ENCODE peak calls at places on chromosomes 12 and 14, in five cellular contexts. One of them, this sample, is unnamed.

GRCh38 chr12:66491812-66492361 is 187.0 kb downstream of the GRIP1 start:
- DNase-seq in suprapubic skin: no peak
- DNase-seq in A549: no peak
- DNase-seq in esophagus squamous epithelium: no peak
- DNase-seq in lower lobe of right lung: no peak
- DNase-seq in this sample: no peak

GRCh38 chr14:44979740-44980346 is 17.9 kb downstream of the TOGARAM1 start:
- DNase-seq in suprapubic skin: no peak
- DNase-seq in A549: no peak
- DNase-seq in esophagus squamous epithelium: no peak
- DNase-seq in lower lobe of right lung: no peak
- DNase-seq in this sample: no peak

GRCh38 chr14:91058017-91058675 is 2.3 kb downstream of the RPS6KA5 start:
- DNase-seq in suprapubic skin: no peak
- DNase-seq in A549: no peak
- DNase-seq in esophagus squamous epithelium: no peak
- DNase-seq in lower lobe of right lung: no peak
- DNase-seq in this sample: peak; percentile 58

GRCh38 chr12:100767371-100767770 is 27.2 kb upstream of the ANO4 start:
- DNase-seq in suprapubic skin: no peak
- DNase-seq in A549: no peak
- DNase-seq in esophagus squamous epithelium: no peak
- DNase-seq in lower lobe of right lung: no peak
- DNase-seq in this sample: peak; percentile 71

GRCh38 chr12:1435044-1435443 is 159.3 kb downstream of the FBXL14 start:
- DNase-seq in suprapubic skin: no peak
- DNase-seq in A549: no peak
- DNase-seq in esophagus squamous epithelium: no peak
- DNase-seq in lower lobe of right lung: no peak
- DNase-seq in this sample: no peak

GRCh38 chr14:35401853-35402252 is 2.7 kb downstream of the NFKBIA start:
- DNase-seq in suprapubic skin: no peak
- DNase-seq in A549: no peak
- DNase-seq in esophagus squamous epithelium: no peak
- DNase-seq in lower lobe of right lung: no peak
- DNase-seq in this sample: no peak

GRCh38 chr12:49059385-49060232 is 985 bp downstream of the KMT2D start:
- DNase-seq in suprapubic skin: no peak
- DNase-seq in A549: peak; percentile 40
- DNase-seq in esophagus squamous epithelium: no peak
- DNase-seq in lower lobe of right lung: no peak
- DNase-seq in this sample: peak; percentile 30

GRCh38 chr12:12819752-12820311 is 6.7 kb downstream of the DDX47 start:
- DNase-seq in suprapubic skin: no peak
- DNase-seq in A549: peak; percentile 50
- DNase-seq in esophagus squamous epithelium: no peak
- DNase-seq in lower lobe of right lung: no peak
- DNase-seq in this sample: peak; percentile 75

GRCh38 chr12:78916845-78917480 is 52.4 kb downstream of the SYT1 start:
- DNase-seq in suprapubic skin: no peak
- DNase-seq in A549: no peak
- DNase-seq in esophagus squamous epithelium: no peak
- DNase-seq in lower lobe of right lung: no peak
- DNase-seq in this sample: peak; percentile 52

GRCh38 chr14:22386924-22387775 is 201.9 kb downstream of the DAD1 start:
- DNase-seq in suprapubic skin: no peak
- DNase-seq in A549: peak; percentile 82
- DNase-seq in esophagus squamous epithelium: no peak
- DNase-seq in lower lobe of right lung: peak; percentile 50
- DNase-seq in this sample: peak; percentile 71

GRCh38 chr12:75712223-75712622 is 200.8 kb upstream of the KRR1 start:
- DNase-seq in suprapubic skin: no peak
- DNase-seq in A549: no peak
- DNase-seq in esophagus squamous epithelium: no peak
- DNase-seq in lower lobe of right lung: no peak
- DNase-seq in this sample: peak; percentile 89

GRCh38 chr12:43347026-43347425 is 205.0 kb downstream of the ADAMTS20 start:
- DNase-seq in suprapubic skin: no peak
- DNase-seq in A549: no peak
- DNase-seq in esophagus squamous epithelium: no peak
- DNase-seq in lower lobe of right lung: no peak
- DNase-seq in this sample: no peak

GRCh38 chr12:83010169-83010804 is 323.6 kb downstream of the TMTC2 start:
- DNase-seq in suprapubic skin: no peak
- DNase-seq in A549: no peak
- DNase-seq in esophagus squamous epithelium: no peak
- DNase-seq in lower lobe of right lung: no peak
- DNase-seq in this sample: no peak

GRCh38 chr12:39902823-39903222 is 203.1 kb downstream of the SLC2A13 start:
- DNase-seq in suprapubic skin: no peak
- DNase-seq in A549: no peak
- DNase-seq in esophagus squamous epithelium: no peak
- DNase-seq in lower lobe of right lung: no peak
- DNase-seq in this sample: peak; percentile 68

GRCh38 chr14:72256055-72256454 is 323.8 kb downstream of the RGS6 start:
- DNase-seq in suprapubic skin: no peak
- DNase-seq in A549: no peak
- DNase-seq in esophagus squamous epithelium: no peak
- DNase-seq in lower lobe of right lung: no peak
- DNase-seq in this sample: peak; percentile 49

GRCh38 chr12:74602881-74603523 is 65.4 kb downstream of the ATXN7L3B start:
- DNase-seq in suprapubic skin: no peak
- DNase-seq in A549: no peak
- DNase-seq in esophagus squamous epithelium: no peak
- DNase-seq in lower lobe of right lung: no peak
- DNase-seq in this sample: no peak

GRCh38 chr12:19915392-19916192 is 452.7 kb upstream of the PDE3A start:
- DNase-seq in suprapubic skin: no peak
- DNase-seq in A549: no peak
- DNase-seq in esophagus squamous epithelium: no peak
- DNase-seq in lower lobe of right lung: no peak
- DNase-seq in this sample: peak; percentile 28

GRCh38 chr12:585062-586061 is 77.9 kb downstream of the NINJ2 start:
- DNase-seq in suprapubic skin: no peak
- DNase-seq in A549: no peak
- DNase-seq in esophagus squamous epithelium: no peak
- DNase-seq in lower lobe of right lung: no peak
- DNase-seq in this sample: no peak

GRCh38 chr12:76219806-76220205 is 128.4 kb downstream of the BBS10 start:
- DNase-seq in suprapubic skin: no peak
- DNase-seq in A549: no peak
- DNase-seq in esophagus squamous epithelium: no peak
- DNase-seq in lower lobe of right lung: no peak
- DNase-seq in this sample: peak; percentile 34

GRCh38 chr12:122862872-122863701 is 27.8 kb downstream of the HIP1R start:
- DNase-seq in suprapubic skin: no peak
- DNase-seq in A549: no peak
- DNase-seq in esophagus squamous epithelium: no peak
- DNase-seq in lower lobe of right lung: peak; percentile 83
- DNase-seq in this sample: peak; percentile 60

GRCh38 chr12:121779422-121779895 is 14.0 kb downstream of the RHOF start:
- DNase-seq in suprapubic skin: no peak
- DNase-seq in A549: no peak
- DNase-seq in esophagus squamous epithelium: no peak
- DNase-seq in lower lobe of right lung: no peak
- DNase-seq in this sample: no peak

GRCh38 chr14:91946313-91947195 is 940 bp downstream of the FBLN5 start:
- DNase-seq in suprapubic skin: no peak
- DNase-seq in A549: no peak
- DNase-seq in esophagus squamous epithelium: no peak
- DNase-seq in lower lobe of right lung: no peak
- DNase-seq in this sample: no peak

GRCh38 chr12:72053604-72054003 is 115.0 kb downstream of the TPH2 start:
- DNase-seq in suprapubic skin: no peak
- DNase-seq in A549: no peak
- DNase-seq in esophagus squamous epithelium: no peak
- DNase-seq in lower lobe of right lung: no peak
- DNase-seq in this sample: no peak

GRCh38 chr12:52614381-52615207 is 3.8 kb downstream of the KRT73 start:
- DNase-seq in suprapubic skin: no peak
- DNase-seq in A549: no peak
- DNase-seq in esophagus squamous epithelium: no peak
- DNase-seq in lower lobe of right lung: no peak
- DNase-seq in this sample: peak; percentile 7

GRCh38 chr12:30251546-30251945 is 444.1 kb downstream of the IPO8 start:
- DNase-seq in suprapubic skin: no peak
- DNase-seq in A549: no peak
- DNase-seq in esophagus squamous epithelium: no peak
- DNase-seq in lower lobe of right lung: no peak
- DNase-seq in this sample: no peak

GRCh38 chr14:30251557-30252100 is 307.3 kb upstream of the G2E3 start:
- DNase-seq in suprapubic skin: no peak
- DNase-seq in A549: no peak
- DNase-seq in esophagus squamous epithelium: no peak
- DNase-seq in lower lobe of right lung: no peak
- DNase-seq in this sample: no peak

GRCh38 chr14:78566017-78566858 is 396.1 kb downstream of the NRXN3 start:
- DNase-seq in suprapubic skin: no peak
- DNase-seq in A549: peak; percentile 37
- DNase-seq in esophagus squamous epithelium: no peak
- DNase-seq in lower lobe of right lung: peak; percentile 63
- DNase-seq in this sample: peak; percentile 62

GRCh38 chr14:78567343-78567742 is 397.2 kb downstream of the NRXN3 start:
- DNase-seq in suprapubic skin: no peak
- DNase-seq in A549: no peak
- DNase-seq in esophagus squamous epithelium: no peak
- DNase-seq in lower lobe of right lung: no peak
- DNase-seq in this sample: no peak

DNA sequence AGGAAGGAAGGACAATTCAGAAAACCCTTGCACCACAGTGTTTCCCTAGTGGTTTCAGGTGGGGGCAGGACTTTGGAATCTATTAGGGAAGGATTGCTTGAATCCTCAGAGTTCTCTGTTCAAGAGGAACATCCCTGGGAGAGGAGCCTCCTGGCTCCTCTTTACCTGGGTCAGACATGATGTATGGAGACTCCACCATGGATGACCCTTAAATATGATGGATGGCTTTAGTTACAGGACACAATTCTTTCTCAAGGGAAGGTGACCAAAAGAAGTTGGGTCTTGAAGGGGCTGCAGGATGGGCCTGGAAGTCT is 396.6 kb downstream of the NRXN3 start:
- DNase-seq in suprapubic skin: no peak
- DNase-seq in A549: no peak
- DNase-seq in esophagus squamous epithelium: no peak
- DNase-seq in lower lobe of right lung: no peak
- DNase-seq in this sample: no peak
- TF ChIP-seq CTCF in suprapubic skin: peak; percentile 18
- TF ChIP-seq CTCF in A549: no peak
- TF ChIP-seq CTCF in esophagus squamous epithelium: no peak
- TF ChIP-seq CTCF in lower lobe of right lung: no peak
- TF ChIP-seq CTCF in this sample: no peak

GRCh38 chr12:131860472-131861260 is 32.5 kb downstream of the MMP17 start:
- DNase-seq in suprapubic skin: no peak
- DNase-seq in A549: peak; percentile 92
- DNase-seq in esophagus squamous epithelium: no peak
- DNase-seq in lower lobe of right lung: peak; percentile 82
- DNase-seq in this sample: peak; percentile 85
- H3K4me3 ChIP-seq in suprapubic skin: peak overlapping the region; percentile 1
- H3K4me3 ChIP-seq in A549: no peak overlapping the region
- H3K4me3 ChIP-seq in esophagus squamous epithelium: peak overlapping the region; percentile 24
- H3K4me3 ChIP-seq in lower lobe of right lung: peak overlapping the region; percentile 34
- H3K4me3 ChIP-seq in this sample: no peak overlapping the region

GRCh38 chr14:106610691-106611090 is 1084.3 kb downstream of the TMEM121 start:
- DNase-seq in suprapubic skin: no peak
- DNase-seq in A549: no peak
- DNase-seq in esophagus squamous epithelium: no peak
- DNase-seq in lower lobe of right lung: no peak
- DNase-seq in this sample: no peak

GRCh38 chr14:106606936-106607335 is 1080.6 kb downstream of the TMEM121 start:
- DNase-seq in suprapubic skin: no peak
- DNase-seq in A549: no peak
- DNase-seq in esophagus squamous epithelium: no peak
- DNase-seq in lower lobe of right lung: no peak
- DNase-seq in this sample: no peak

DNA sequence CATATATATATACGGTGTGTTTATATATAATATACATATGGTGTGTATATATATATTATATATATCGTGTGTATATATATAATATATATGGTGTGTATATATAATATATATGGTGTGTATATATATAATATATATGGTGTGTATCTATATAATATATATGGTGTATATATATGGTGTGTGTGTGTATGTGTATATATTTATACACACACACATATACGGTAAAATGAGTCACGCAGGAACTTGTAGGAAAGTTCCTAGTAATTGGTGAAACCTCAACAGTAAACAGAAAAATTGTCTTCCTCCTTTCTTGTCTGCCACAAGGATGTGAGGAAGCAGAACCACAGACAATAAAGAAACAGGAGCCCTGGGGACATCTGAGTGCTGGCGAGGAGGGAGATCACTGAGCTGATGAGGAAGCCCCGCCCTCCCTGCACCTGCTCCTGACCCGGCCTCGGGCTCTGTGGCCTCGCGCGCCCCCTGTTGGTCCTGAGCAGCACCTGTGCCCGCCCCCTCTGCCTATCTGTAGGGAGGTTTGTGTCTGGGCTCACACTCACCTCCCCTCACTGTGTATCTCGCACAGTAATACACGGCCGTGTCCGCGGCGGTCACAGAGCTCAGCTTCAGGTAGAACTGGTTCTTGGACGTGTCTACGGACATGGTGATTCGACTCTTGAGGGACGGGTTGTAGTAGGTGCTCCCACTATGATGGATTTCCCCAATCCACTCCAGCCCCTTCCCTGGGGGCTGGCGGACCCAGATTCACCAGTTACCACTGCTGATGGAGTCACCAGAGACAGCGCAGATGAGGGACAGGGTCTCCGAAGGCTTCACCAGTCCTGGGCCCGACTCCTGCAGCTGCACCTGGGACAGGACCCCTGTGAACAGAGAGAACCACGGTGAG is 1079.4 kb downstream of the TMEM121 start:
- DNase-seq in suprapubic skin: no peak
- DNase-seq in A549: no peak
- DNase-seq in esophagus squamous epithelium: peak; percentile 11
- DNase-seq in lower lobe of right lung: peak; percentile 71
- DNase-seq in this sample: no peak
- TF ChIP-seq CTCF in suprapubic skin: no peak
- TF ChIP-seq CTCF in A549: no peak
- TF ChIP-seq CTCF in esophagus squamous epithelium: no peak
- TF ChIP-seq CTCF in lower lobe of right lung: no peak
- TF ChIP-seq CTCF in this sample: no peak

DNA sequence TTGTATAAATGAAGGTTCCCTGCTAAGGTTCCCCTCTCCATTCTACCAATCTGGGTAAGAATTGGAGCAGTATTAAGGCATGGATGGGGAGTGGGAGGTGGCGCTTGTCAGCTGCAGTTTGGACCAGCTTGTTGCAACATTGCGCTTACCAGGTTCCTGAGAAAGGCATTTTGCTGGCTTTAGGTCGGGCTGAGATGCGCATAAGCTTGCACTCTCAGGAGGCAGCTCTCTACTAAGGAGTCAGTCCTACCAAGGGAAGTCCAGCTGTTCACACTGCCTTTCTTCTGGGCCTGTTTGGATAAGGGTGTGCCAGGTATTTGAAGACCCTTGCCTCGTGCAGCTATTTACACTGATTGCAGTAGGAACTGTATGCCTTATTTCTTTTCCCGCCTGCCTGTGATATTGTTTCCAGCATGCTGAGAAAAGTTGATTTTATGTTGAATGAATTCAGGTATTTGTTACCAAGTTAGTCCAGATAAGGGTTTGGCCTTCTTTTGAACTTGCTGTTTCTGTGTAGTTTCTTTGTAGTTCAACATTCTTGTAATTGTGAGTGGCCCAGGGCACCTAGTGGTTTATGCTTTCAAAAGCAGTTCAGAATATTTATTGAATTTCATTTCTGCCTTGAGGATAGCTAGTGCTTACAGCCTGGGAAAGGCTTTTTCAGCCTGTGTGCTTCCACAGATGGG is 2.6 kb downstream of the MLEC start:
- DNase-seq in suprapubic skin: no peak
- DNase-seq in A549: no peak
- DNase-seq in esophagus squamous epithelium: no peak
- DNase-seq in lower lobe of right lung: no peak
- DNase-seq in this sample: no peak
- H3K4me3 ChIP-seq in suprapubic skin: peak overlapping the region; percentile 67
- H3K4me3 ChIP-seq in A549: peak overlapping the region; percentile 97
- H3K4me3 ChIP-seq in esophagus squamous epithelium: peak overlapping the region; percentile 88
- H3K4me3 ChIP-seq in lower lobe of right lung: peak overlapping the region; percentile 94
- H3K4me3 ChIP-seq in this sample: peak overlapping the region; percentile 86

This sample was measured in epithelial cell of esophagus.